ENCODE peak calls at places on chromosomes 5 and 9, in eight cellular contexts. L is glutamatergic neuron, W is brain microvascular endothelial cell, I is fibroblast of pulmonary artery, C is foreskin fibroblast, O is breast epithelium, G is fibroblast of villous mesenchyme, Z is prostate gland. J is an unnamed sample.

GRCh38 chr5:36777105-36777757 is 99.3 kb upstream of the NIPBL start:
- DNase-seq in L (peak), W (peak), I (peak), C (peak), O (no peak), G (peak), Z (no peak), J (no peak)

GRCh38 chr5:172833691-172834569 is at the start of gene ERGIC1:
- DNase-seq in L (peak), W (peak), I (peak), C (peak), O (peak), G (peak), Z (peak), J (peak)

GRCh38 chr9:107208121-107208520 is 75.0 kb upstream of the RAD23B start:
- DNase-seq in L (no peak), W (peak), I (peak), C (peak), O (no peak), G (peak), Z (no peak), J (no peak)

GRCh38 chr9:134455951-134456739 is 129.9 kb downstream of the RXRA start:
- DNase-seq in L (no peak), W (peak), I (peak), C (peak), O (peak), G (peak), Z (peak), J (peak)

GRCh38 chr9:124238546-124239140 is 19.1 kb upstream of the NEK6 start:
- DNase-seq in L (no peak), W (no peak), I (no peak), C (no peak), O (peak), G (no peak), Z (no peak), J (no peak)

GRCh38 chr5:151202381-151203139 is 21.3 kb downstream of the CCDC69 start:
- DNase-seq in L (no peak), W (peak), I (peak), C (peak), O (no peak), G (peak), Z (no peak), J (no peak)

GRCh38 chr9:125700791-125701190 is 6.2 kb downstream of the MAPKAP1 start:
- DNase-seq in L (no peak), W (no peak), I (no peak), C (no peak), O (no peak), G (no peak), Z (no peak), J (no peak)

GRCh38 chr5:97106183-97106582 is 36.2 kb downstream of the LIX1 start:
- DNase-seq in L (no peak), W (no peak), I (no peak), C (no peak), O (no peak), G (no peak), Z (no peak), J (no peak)

GRCh38 chr5:143649869-143650268 is 162.1 kb upstream of the HMHB1 start:
- DNase-seq in L (no peak), W (no peak), I (no peak), C (no peak), O (no peak), G (peak), Z (no peak), J (no peak)

GRCh38 chr5:110663525-110663924 is 62.9 kb downstream of the TMEM232 start:
- DNase-seq in L (no peak), W (no peak), I (no peak), C (no peak), O (no peak), G (no peak), Z (no peak), J (no peak)

GRCh38 chr9:131043646-131044045 is 34.7 kb downstream of the LAMC3 start:
- DNase-seq in L (no peak), W (no peak), I (no peak), C (no peak), O (no peak), G (no peak), Z (no peak), J (no peak)

GRCh38 chr9:131395027-131395744 is 1.3 kb downstream of the PRRC2B start:
- DNase-seq in L (no peak), W (no peak), I (no peak), C (no peak), O (no peak), G (peak), Z (peak), J (peak)

GRCh38 chr9:114153761-114154596 is 1.4 kb upstream of the COL27A1 start:
- DNase-seq in L (no peak), W (no peak), I (no peak), C (no peak), O (no peak), G (peak), Z (peak), J (no peak)

GRCh38 chr5:157994906-157995519 is 136.1 kb upstream of the CLINT1 start:
- DNase-seq in L (peak), W (peak), I (peak), C (peak), O (peak), G (peak), Z (peak), J (peak)

GRCh38 chr5:166957763-166958162 is 1333.7 kb upstream of the WWC1 start:
- DNase-seq in L (no peak), W (no peak), I (no peak), C (no peak), O (no peak), G (no peak), Z (no peak), J (no peak)

GRCh38 chr5:56344594-56344993 is 111.5 kb upstream of the ANKRD55 start:
- DNase-seq in L (no peak), W (no peak), I (no peak), C (no peak), O (no peak), G (no peak), Z (no peak), J (no peak)

GRCh38 chr9:88872171-88872946 is 118.9 kb upstream of the S1PR3 start:
- DNase-seq in L (no peak), W (no peak), I (no peak), C (no peak), O (no peak), G (no peak), Z (no peak), J (no peak)

GRCh38 chr5:55072668-55073067 is 29.8 kb upstream of the GZMA start:
- DNase-seq in L (no peak), W (no peak), I (no peak), C (no peak), O (no peak), G (no peak), Z (no peak), J (no peak)

GRCh38 chr9:112774006-112774996 is 23.7 kb downstream of the SNX30 start:
- DNase-seq in L (no peak), W (no peak), I (peak), C (no peak), O (no peak), G (no peak), Z (no peak), J (no peak)

GRCh38 chr9:72169185-72169584 is 19.9 kb downstream of the GDA start:
- DNase-seq in L (no peak), W (no peak), I (no peak), C (no peak), O (no peak), G (no peak), Z (no peak), J (no peak)

GRCh38 chr9:20297646-20298084 is 324.6 kb downstream of the MLLT3 start:
- DNase-seq in L (no peak), W (peak), I (peak), C (peak), O (no peak), G (peak), Z (no peak), J (no peak)

GRCh38 chr9:112338561-112338960 is 5.1 kb upstream of the PTBP3 start:
- DNase-seq in L (no peak), W (peak), I (peak), C (peak), O (no peak), G (peak), Z (no peak), J (no peak)

GRCh38 chr9:16515879-16516289 is 354.6 kb downstream of the BNC2 start:
- DNase-seq in L (peak), W (peak), I (peak), C (no peak), O (no peak), G (peak), Z (no peak), J (no peak)

GRCh38 chr5:112555691-112556090 is 136.6 kb upstream of the EPB41L4A start:
- DNase-seq in L (no peak), W (peak), I (peak), C (peak), O (no peak), G (no peak), Z (no peak), J (no peak)

GRCh38 chr5:91272858-91273257 is 110.3 kb downstream of the ARRDC3 start:
- DNase-seq in L (no peak), W (peak), I (no peak), C (peak), O (no peak), G (no peak), Z (no peak), J (no peak)

GRCh38 chr9:137168907-137169763 is 716 bp downstream of the LRRC26 start:
- DNase-seq in L (peak), W (peak), I (no peak), C (peak), O (peak), G (peak), Z (peak), J (peak)

GRCh38 chr9:19998823-19999455 is 210.1 kb upstream of the SLC24A2 start:
- DNase-seq in L (no peak), W (peak), I (no peak), C (peak), O (no peak), G (no peak), Z (no peak), J (no peak)

GRCh38 chr9:4339783-4340335 is 40.0 kb upstream of the GLIS3 start:
- DNase-seq in L (no peak), W (no peak), I (peak), C (peak), O (no peak), G (no peak), Z (no peak), J (no peak)

GRCh38 chr9:101027733-101028345 is 688 bp upstream of the PLPPR1 start:
- DNase-seq in L (no peak), W (no peak), I (no peak), C (no peak), O (no peak), G (no peak), Z (no peak), J (no peak)

GRCh38 chr5:180201051-180201987 is 7.7 kb downstream of the RASGEF1C start:
- DNase-seq in L (peak), W (no peak), I (peak), C (no peak), O (no peak), G (peak), Z (no peak), J (no peak)

GRCh38 chr9:136140966-136141365 is 22.3 kb upstream of the TMEM250 start:
- DNase-seq in L (peak), W (no peak), I (peak), C (no peak), O (no peak), G (no peak), Z (no peak), J (no peak)

GRCh38 chr9:101254733-101255473 is 129.9 kb downstream of the BAAT start:
- DNase-seq in L (no peak), W (no peak), I (no peak), C (no peak), O (no peak), G (no peak), Z (no peak), J (no peak)

GRCh38 chr5:137751869-137752491 is 2.2 kb downstream of the HNRNPA0 start:
- DNase-seq in L (no peak), W (peak), I (peak), C (peak), O (no peak), G (peak), Z (peak), J (no peak)

GRCh38 chr9:107592439-107592838 is 102.9 kb upstream of the KLF4 start:
- DNase-seq in L (no peak), W (no peak), I (no peak), C (no peak), O (no peak), G (no peak), Z (no peak), J (no peak)

GRCh38 chr5:88883059-88883565 is at the start of gene MEF2C:
- DNase-seq in L (peak), W (peak), I (peak), C (peak), O (no peak), G (peak), Z (peak), J (no peak)

GRCh38 chr5:43730832-43731342 is 127.9 kb downstream of the NNT start:
- DNase-seq in L (no peak), W (no peak), I (peak), C (no peak), O (no peak), G (no peak), Z (no peak), J (no peak)

DNA sequence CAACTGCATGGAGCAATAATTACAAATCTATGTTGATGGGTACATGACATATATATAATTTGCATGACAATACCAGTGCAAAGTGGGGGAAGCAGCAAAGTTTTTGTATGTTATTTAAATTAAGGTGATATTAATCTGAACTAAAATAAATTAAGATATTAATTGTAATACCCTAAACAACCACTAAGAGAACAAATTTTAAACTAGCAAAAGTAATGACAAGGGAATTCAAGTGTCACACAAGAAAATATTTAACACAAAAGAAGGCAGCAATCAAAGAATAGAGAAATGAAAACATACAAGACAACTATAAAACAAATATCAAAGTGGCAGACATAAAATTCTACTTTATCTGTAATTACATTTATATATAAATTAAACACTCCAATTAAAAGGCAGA is 2003.4 kb downstream of the MAT2B start:
- DNase-seq in L (no peak), W (no peak), I (no peak), C (no peak), O (no peak), G (no peak), Z (no peak), J (no peak)
- TF ChIP-seq CTCF in L (peak), W (no peak), I (no peak), C (no peak), O (no peak), G (no peak), Z (no peak), J (peak)

GRCh38 chr5:1011226-1011631 is 2.6 kb downstream of the NKD2 start:
- DNase-seq in L (peak), W (no peak), I (no peak), C (no peak), O (peak), G (no peak), Z (no peak), J (peak)
- TF ChIP-seq CTCF in L (peak), W (peak), I (peak), C (peak), O (no peak), G (peak), Z (no peak), J (peak)

DNA sequence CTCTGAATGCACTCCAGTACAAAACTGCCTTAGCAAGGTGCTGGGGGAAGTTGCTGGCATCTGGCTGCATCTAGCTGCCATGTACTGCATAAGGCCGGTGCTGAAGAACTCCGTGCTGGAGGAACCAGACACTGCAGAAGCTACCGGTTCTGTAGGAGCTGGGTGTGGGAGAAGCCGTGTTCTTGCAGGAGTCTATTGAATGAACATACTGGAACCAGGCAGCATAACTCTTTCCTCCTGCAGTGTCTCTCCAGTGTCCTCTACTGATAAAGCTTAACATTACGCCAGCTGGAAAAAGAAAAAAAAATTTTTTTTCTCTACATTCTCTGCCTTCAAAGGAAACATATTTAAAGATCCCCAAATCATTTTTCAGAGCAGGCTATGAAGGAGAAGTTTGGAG is 38.5 kb downstream of the VPS13A start:
- DNase-seq in L (no peak), W (no peak), I (peak), C (peak), O (no peak), G (peak), Z (no peak), J (no peak)
- TF ChIP-seq CTCF in L (no peak), W (peak), I (peak), C (no peak), O (no peak), G (peak), Z (no peak), J (peak)

DNA sequence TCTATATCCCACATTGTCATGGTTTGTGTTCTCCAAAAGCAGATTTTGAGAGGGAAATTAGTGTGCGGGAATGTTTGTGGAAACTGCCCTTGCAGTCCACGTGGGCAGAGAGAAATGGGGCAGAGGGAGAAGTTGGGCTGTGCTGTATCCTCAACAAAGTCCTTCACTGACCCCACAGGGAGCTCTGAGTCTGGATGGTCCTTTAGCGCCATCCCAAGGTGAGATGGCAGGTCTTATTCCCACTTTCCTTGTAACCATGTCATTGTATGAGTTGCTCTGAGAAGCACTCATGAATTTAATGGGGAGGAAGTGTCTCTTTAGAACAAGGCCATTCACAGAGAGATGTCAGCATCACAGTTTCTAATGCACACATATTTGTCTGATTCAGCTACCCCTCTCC is 127.1 kb downstream of the ANKRD18B start:
- DNase-seq in L (no peak), W (no peak), I (no peak), C (no peak), O (no peak), G (no peak), Z (no peak), J (no peak)
- TF ChIP-seq CTCF in L (no peak), W (no peak), I (no peak), C (no peak), O (no peak), G (no peak), Z (no peak), J (no peak)

GRCh38 chr5:132830436-132831094 is at the start of gene SHROOM1:
- DNase-seq in L (peak), W (no peak), I (peak), C (peak), O (no peak), G (peak), Z (peak), J (peak)
- TF ChIP-seq CTCF in L (no peak), W (no peak), I (no peak), C (no peak), O (no peak), G (no peak), Z (no peak), J (no peak)

DNA sequence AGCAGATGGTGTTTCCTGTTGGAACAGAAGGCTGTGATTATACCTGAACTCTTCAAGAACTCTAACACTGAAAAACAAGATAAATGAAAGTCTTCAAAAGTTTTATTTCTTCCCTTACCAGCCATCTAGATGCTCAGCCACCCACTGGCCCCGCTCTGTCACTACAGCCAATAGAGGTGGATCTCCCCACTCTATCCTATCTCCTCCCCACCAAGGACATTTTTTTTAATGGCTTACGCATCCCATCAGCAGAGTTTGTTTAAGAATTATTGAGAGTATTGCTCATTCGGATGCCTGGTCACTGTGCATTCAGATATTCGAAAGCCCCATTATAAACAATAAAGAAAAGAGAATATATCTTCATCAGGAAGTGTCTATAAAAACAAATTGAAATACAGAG is 159.4 kb downstream of the RASEF start:
- DNase-seq in L (no peak), W (no peak), I (no peak), C (no peak), O (no peak), G (no peak), Z (no peak), J (no peak)
- TF ChIP-seq CTCF in L (no peak), W (peak), I (no peak), C (no peak), O (no peak), G (peak), Z (no peak), J (no peak)

GRCh38 chr5:149002761-149003689 is 59.8 kb downstream of the SH3TC2 start:
- DNase-seq in L (no peak), W (peak), I (peak), C (no peak), O (no peak), G (peak), Z (no peak), J (peak)
- TF ChIP-seq CTCF in L (no peak), W (peak), I (peak), C (no peak), O (no peak), G (peak), Z (no peak), J (peak)

J was measured in PC-9.